ENCODE peak calls at places on chromosomes 7 and 10, in four cellular contexts. L is GM12878, I is H1, Y is HepG2. T is an unnamed sample.

GRCh38 chr10:17733620-17734019 is 18.4 kb upstream of the TMEM236 start:
- DNase-seq in I (no peak), L (no peak), Y (no peak), T (no peak)

GRCh38 chr7:129188372-129188891 is at the start of gene SMO:
- DNase-seq in L (no peak), I (peak; percentile 91), Y (peak; percentile 55), T (peak; percentile 96)

GRCh38 chr7:137508437-137509175 is 165.1 kb upstream of the PTN start:
- DNase-seq in I (no peak), Y (no peak), L (no peak), T (no peak)

GRCh38 chr7:73768661-73769480 is 1.2 kb downstream of the CLDN3 start:
- DNase-seq in L (no peak), Y (no peak), I (no peak), T (no peak)

GRCh38 chr7:2399848-2400587 is 3.4 kb upstream of the CHST12 start:
- DNase-seq in I (no peak), L (no peak), Y (peak; percentile 76), T (peak; percentile 72)

GRCh38 chr7:41943098-41943577 is 240.2 kb upstream of the INHBA start:
- DNase-seq in L (peak; percentile 39), Y (peak; percentile 66), I (peak; percentile 97), T (peak; percentile 85)

GRCh38 chr7:55439627-55440026 is 74.5 kb downstream of the LANCL2 start:
- DNase-seq in L (no peak), Y (no peak), I (no peak), T (peak; percentile 72)

GRCh38 chr7:131638641-131639430 is 82.4 kb upstream of the PODXL start:
- DNase-seq in I (no peak), L (no peak), Y (no peak), T (no peak)

GRCh38 chr7:19619122-19619521 is 89.7 kb downstream of the POLR1F start:
- DNase-seq in Y (no peak), L (no peak), I (no peak), T (no peak)

GRCh38 chr7:34067406-34067805 is 162.1 kb downstream of the BMPER start:
- DNase-seq in L (no peak), I (no peak), Y (no peak), T (no peak)

GRCh38 chr10:3639546-3639945 is 145.5 kb downstream of the KLF6 start:
- DNase-seq in I (no peak), L (no peak), Y (no peak), T (no peak)

DNA sequence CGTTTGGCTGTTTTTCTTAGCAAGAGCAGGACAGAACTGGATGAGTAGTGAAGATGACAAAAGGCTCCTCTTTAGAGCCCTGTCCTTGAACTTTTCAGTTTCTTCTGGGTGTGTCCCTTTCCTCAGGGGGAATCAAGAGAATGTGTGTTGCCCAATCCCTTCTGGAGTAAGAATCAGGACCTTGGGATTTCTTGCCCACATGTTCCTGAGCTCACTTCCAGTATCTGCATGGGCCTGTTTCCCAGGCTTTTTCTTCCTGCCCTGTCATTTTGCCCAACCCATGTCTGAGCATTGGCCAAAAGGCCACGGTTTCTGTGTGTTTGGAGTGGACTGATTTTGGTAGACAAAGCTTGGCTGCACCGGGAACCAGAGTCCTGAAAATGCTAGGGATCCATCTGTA is 195.8 kb upstream of the CSTF2T start:
- DNase-seq in I (no peak), Y (no peak), L (no peak), T (no peak)
- TF ChIP-seq TCF12 in I (no peak), Y (no peak), L (no peak), T (no peak)

DNA sequence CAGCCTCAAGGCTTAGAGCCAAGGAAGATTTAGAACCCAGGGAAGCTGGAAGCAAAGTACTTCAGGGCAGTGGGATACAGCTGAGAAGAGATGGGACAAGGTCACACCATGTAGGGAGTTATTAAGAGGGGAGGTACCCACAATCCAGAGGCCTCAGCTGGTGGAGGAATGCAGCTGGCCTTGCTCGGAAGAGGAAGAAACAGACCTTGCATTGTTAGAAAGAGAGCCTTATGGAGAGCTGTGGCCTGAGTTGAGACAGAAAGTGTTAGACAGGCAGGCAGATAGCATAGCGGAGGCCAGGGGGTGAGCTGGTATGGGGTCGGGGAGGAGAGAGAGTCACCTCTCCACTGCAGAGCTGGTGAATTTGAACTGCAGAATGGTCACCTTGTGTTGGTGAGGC is 173.1 kb downstream of the JCAD start:
- DNase-seq in Y (no peak), L (no peak), I (peak; percentile 35), T (no peak)
- TF ChIP-seq TCF12 in Y (no peak), L (no peak), I (no peak), T (no peak)

GRCh38 chr10:12687996-12688395 is 313.5 kb downstream of the CCDC3 start:
- DNase-seq in L (no peak), I (no peak), Y (no peak), T (no peak)
- TF ChIP-seq TCF12 in L (no peak), I (no peak), Y (no peak), T (no peak)

DNA sequence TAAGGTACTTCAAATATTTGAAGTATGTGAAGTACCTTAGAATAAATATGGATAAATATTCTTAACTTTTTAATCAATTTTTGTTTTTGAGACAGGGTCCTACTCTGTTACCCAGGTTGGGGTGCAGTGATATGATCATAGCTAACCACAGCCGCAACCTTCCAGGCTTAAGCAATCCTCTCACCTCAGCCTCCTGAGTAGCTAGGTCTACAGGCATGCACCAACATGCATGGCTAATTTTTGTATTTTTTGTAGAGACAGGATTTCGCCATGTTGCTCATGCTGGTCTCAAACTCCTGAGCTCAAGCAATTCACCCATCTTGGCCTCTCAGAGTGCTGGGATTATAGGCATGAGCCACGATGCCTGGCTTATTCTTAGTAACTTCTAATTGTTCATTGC is 119.4 kb upstream of the KAT6B start:
- DNase-seq in Y (no peak), L (no peak), I (no peak), T (no peak)
- TF ChIP-seq TCF12 in Y (no peak), L (no peak), I (no peak), T (no peak)

GRCh38 chr10:126049741-126050140 is 153.4 kb downstream of the FANK1 start:
- DNase-seq in L (no peak), I (no peak), Y (no peak), T (peak; percentile 56)

GRCh38 chr10:126052171-126052570 is 155.8 kb downstream of the FANK1 start:
- DNase-seq in L (no peak), I (no peak), Y (no peak), T (no peak)

GRCh38 chr10:126054191-126054590 is 157.8 kb downstream of the FANK1 start:
- DNase-seq in I (no peak), L (no peak), Y (no peak), T (no peak)

GRCh38 chr10:126050301-126050700 is 153.9 kb downstream of the FANK1 start:
- DNase-seq in I (no peak), Y (no peak), L (no peak), T (no peak)
- TF ChIP-seq TCF12 in I (no peak), Y (no peak), L (no peak), T (no peak)

DNA sequence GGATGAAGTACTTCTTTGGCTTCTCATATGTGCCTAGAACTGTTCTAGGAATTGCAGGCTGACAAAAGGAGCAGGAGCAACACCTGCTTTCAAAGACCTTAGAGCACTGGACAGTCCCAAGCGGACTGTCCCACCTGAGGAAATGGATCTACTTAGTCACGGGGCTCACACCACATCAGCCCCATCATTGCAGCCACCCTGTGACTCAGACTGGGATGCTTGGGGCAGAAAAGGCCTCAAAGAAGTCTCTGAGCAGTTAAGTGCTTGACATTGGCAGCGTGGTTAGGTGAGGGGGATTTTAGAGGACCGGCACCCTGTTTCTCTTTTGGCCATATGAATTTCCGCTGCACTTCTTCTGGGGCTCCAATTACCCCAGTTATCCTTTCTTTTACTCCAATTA is 256.6 kb downstream of the USP6NL start:
- DNase-seq in L (no peak), I (no peak), Y (no peak), T (no peak)
- TF ChIP-seq TCF12 in L (no peak), I (no peak), Y (no peak), T (no peak)

GRCh38 chr7:91519241-91520200 is 255.3 kb downstream of the FZD1 start:
- DNase-seq in Y (no peak), I (no peak), L (no peak), T (no peak)
- TF ChIP-seq TCF12 in Y (no peak), I (no peak), L (no peak), T (no peak)

DNA sequence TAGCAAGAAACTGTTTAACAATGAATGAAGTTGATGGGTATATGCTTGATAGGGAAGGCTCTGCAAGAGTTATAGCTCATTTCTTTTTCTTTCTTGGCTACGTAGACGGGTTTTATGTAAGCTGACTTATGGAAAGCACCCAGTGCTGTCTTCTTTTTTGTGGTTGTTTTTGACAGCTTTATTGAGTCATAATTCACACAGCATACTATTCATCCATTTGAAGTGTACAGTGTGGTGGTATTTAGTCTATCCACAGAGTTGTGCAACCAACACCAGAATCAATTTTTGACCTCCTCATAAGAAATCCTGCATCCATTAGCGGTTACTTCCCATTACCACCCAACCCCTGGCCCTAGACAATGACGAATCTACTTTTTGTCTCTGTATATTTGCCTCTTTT is 240.6 kb upstream of the KIAA1217 start:
- DNase-seq in I (no peak), L (no peak), Y (no peak), T (no peak)
- TF ChIP-seq TCF12 in I (no peak), L (no peak), Y (no peak), T (no peak)

GRCh38 chr7:106345421-106346166 is 60.8 kb upstream of the NAMPT start:
- DNase-seq in I (no peak), L (no peak), Y (no peak), T (no peak)
- TF ChIP-seq TCF12 in I (no peak), L (no peak), Y (no peak), T (no peak)

DNA sequence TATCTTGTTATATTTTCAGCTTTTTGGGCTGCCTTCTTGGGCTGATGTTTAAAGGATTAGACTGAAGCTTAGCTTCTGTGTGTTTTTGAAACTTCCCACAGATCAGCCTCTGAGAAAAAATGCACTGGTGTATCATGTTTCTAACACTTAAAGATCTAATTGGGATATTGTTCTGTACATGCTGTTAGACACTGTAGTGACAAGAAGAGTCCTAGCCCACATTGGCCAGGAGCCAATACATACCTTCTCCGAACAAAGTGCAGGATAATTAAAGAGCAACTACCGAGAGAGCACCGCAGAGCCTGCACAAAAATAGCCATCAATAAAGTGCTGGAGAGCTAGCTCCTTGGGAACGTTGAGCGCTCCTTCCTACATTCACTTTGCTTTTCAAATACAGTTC is 289.4 kb upstream of the SP8 start:
- DNase-seq in I (no peak), Y (peak; percentile 39), L (no peak), T (no peak)
- TF ChIP-seq TCF12 in I (no peak), Y (no peak), L (no peak), T (no peak)